ENCODE peak calls at places on chromosomes 1 and 21, in four cellular contexts. R, N, B and V are unnamed samples.

GRCh38 chr1:214281902-214282695 is 1.1 kb downstream of the SMYD2 start:
- DNase-seq in R (peak; percentile 56), N (no peak), B (peak; percentile 49), V (no peak)

GRCh38 chr1:109304221-109304915 is 2.4 kb downstream of the MYBPHL start:
- DNase-seq in N (no peak), R (no peak), B (no peak), V (no peak)

GRCh38 chr1:87474098-87474497 is 145.4 kb downstream of the LMO4 start:
- DNase-seq in B (no peak), R (no peak), N (no peak), V (no peak)

GRCh38 chr1:227280836-227281235 is 37.5 kb downstream of the CDC42BPA start:
- DNase-seq in N (no peak), R (no peak), B (no peak), V (no peak)

GRCh38 chr1:245177071-245177900 is 22.5 kb downstream of the KIF26B start:
- DNase-seq in B (no peak), R (no peak), N (no peak), V (no peak)

GRCh38 chr21:39447264-39447663 is 1.7 kb upstream of the LCA5L start:
- DNase-seq in B (no peak), R (no peak), N (no peak), V (no peak)

GRCh38 chr1:167431261-167431908 is 86.9 kb downstream of the CD247 start:
- DNase-seq in N (no peak), B (peak; percentile 6), R (peak; percentile 47), V (no peak)

GRCh38 chr1:184489908-184490307 is 103.1 kb downstream of the C1orf21 start:
- DNase-seq in R (no peak), B (no peak), N (no peak), V (no peak)

GRCh38 chr21:45972716-45973474 is 8.7 kb upstream of the COL6A1 start:
- DNase-seq in R (no peak), B (no peak), N (no peak), V (no peak)

GRCh38 chr21:16579538-16579937 is 849.8 kb downstream of the USP25 start:
- DNase-seq in R (no peak), B (no peak), N (no peak), V (no peak)

GRCh38 chr1:12597792-12598191 is 20.2 kb downstream of the DHRS3 start:
- DNase-seq in R (no peak), B (no peak), N (no peak), V (no peak)

GRCh38 chr1:22814176-22815042 is 103.8 kb downstream of the EPHB2 start:
- DNase-seq in R (no peak), N (no peak), B (no peak), V (no peak)

GRCh38 chr1:8482844-8483436 is 165.0 kb downstream of the SLC45A1 start:
- DNase-seq in R (no peak), N (no peak), B (no peak), V (no peak)

GRCh38 chr21:27104749-27105439 is 138.0 kb upstream of the ADAMTS5 start:
- DNase-seq in B (no peak), N (no peak), R (no peak), V (no peak)

GRCh38 chr1:169680377-169681019 is 30.9 kb downstream of the SELL start:
- DNase-seq in R (no peak), N (peak; percentile 73), B (no peak), V (no peak)

GRCh38 chr21:34807146-34807880 is 138.5 kb downstream of the CLIC6 start:
- DNase-seq in N (no peak), R (no peak), B (no peak), V (no peak)

GRCh38 chr1:41955461-41956159 is 36.9 kb upstream of the HIVEP3 start:
- DNase-seq in B (no peak), N (peak; percentile 87), R (no peak), V (peak; percentile 26)

GRCh38 chr1:188986751-188987417 is 1490.8 kb downstream of the BRINP3 start:
- DNase-seq in R (no peak), N (no peak), B (no peak), V (no peak)

DNA sequence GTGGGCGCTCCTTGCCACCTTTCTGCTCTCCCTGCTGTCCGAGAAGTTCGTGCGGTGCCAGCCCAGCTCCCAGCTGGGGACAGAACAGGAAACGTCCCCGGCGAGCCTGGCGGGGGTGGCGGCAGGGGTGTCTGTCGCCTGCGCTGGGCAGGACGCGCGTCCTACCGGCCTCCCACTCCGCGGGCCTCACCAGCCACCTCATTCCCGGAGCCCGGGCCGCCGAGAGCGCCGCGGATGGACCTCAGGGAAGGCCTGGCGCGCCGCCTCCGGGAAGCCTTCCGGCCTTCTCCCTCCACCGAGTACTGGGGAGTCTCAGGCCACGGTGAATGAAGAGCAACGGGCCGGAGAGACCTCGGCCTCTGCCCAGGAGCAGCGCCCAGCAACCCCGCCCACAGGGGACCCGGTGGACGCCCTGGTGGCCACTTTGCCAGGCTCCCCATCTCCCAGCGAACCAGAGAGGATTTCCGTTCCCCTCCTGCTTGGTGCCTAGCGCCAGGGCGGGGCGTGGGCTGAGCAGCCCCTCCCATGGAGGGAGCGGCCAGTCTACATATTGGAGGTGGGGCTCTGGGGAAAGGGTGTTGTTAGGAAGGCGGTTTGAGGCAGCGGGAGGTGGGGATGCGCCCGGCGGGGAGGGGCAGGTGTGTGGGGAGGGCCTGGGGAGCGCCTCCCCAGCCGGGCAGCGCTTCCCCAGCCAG is 9.5 kb upstream of the TNFRSF14 start:
- DNase-seq in N (peak; percentile 82), B (peak; percentile 92), R (peak; percentile 75), V (peak; percentile 80)
- TF ChIP-seq BHLHE40 in N (no peak), B (no peak), R (no peak), V (no peak)

DNA sequence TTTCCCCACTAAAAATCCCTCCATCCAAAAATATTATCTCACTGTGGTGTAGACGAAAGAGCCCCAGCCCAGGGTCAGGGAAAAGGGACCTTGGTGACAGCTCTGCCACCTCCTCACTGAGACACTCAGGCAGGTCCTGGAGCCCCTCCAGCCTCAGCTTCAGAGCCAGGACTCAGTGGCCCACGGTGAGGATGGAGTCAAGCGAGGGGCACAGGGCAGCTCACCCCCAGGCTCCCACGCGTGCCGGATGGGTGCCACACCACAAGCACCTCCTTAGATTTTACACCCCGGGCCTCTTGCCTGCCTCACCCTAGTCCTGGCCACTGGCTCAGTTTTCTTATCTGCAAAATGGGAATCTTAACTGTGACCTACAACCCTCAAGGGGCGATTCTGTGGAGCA is 131.5 kb upstream of the RUNX3 start:
- DNase-seq in R (no peak), N (no peak), B (no peak), V (no peak)
- TF ChIP-seq FOXM1 in R (no peak), N (no peak), B (no peak), V (no peak)

GRCh38 chr21:25334046-25334730 is 273.1 kb downstream of the MRPL39 start:
- DNase-seq in B (no peak), R (no peak), N (no peak), V (no peak)

GRCh38 chr21:25330266-25330665 is 277.0 kb downstream of the MRPL39 start:
- DNase-seq in B (no peak), R (no peak), N (no peak), V (no peak)

GRCh38 chr21:25331286-25331685 is 276.0 kb downstream of the MRPL39 start:
- DNase-seq in N (no peak), B (no peak), R (no peak), V (no peak)

GRCh38 chr21:25324666-25325065 is 282.6 kb downstream of the MRPL39 start:
- DNase-seq in B (no peak), N (no peak), R (no peak), V (no peak)

DNA sequence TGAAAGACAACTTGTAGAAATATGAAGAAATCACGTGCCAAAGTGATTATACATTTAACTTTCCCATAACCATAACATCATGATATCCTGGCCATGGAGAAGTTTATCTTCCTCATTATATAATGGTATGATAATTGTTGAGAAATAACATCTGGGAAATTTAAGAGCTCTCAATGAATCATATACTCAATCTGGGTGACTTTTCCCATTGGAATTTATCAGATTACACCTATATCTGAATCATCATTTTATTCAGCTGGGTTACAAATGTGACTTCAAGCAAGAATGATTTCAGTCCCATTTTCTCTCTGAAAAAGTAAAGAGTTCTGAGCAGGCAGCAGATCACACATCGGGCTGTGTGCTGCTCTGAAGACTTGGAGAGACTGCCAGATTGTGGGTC is 278.1 kb downstream of the MRPL39 start:
- DNase-seq in B (no peak), R (no peak), N (no peak), V (no peak)
- TF ChIP-seq TARDBP in B (no peak), R (no peak), N (no peak), V (no peak)

DNA sequence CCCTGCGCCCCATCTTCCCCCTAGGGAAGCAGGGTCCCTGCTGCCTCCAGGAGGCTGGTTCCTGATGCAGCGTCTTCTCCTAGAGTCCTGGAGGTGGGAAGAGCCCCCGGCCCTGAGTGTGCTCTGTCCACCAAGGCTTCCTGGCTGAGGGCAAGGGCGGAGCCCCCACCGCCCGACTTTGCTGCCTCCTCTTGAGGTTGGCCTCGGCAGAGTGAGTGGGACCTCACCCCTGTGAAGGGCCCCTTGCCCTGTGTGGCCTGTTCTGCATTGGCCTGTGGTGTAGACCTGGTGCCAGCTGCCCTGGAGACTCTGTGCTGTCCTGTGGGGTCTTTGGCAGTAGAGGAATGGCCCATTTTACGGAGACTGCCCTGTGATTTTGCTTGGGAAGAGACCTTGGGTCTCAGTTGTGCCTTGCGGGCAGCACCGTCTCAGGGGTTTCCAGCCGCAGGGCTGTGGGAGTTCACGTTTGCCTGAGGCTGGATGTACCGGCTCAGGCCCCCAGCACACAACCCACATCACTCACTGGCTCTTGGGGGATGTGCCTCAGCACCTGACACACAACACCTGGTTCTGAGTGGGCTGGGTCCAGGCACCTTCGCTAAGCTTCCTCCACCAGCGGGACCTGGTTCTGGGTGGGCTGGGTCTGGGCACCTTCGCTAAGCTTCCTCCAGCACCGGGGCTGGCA is 73.6 kb downstream of the SKI start:
- DNase-seq in R (no peak), B (no peak), N (no peak), V (no peak)
- TF ChIP-seq BHLHE40 in R (no peak), B (no peak), N (no peak), V (no peak)

DNA sequence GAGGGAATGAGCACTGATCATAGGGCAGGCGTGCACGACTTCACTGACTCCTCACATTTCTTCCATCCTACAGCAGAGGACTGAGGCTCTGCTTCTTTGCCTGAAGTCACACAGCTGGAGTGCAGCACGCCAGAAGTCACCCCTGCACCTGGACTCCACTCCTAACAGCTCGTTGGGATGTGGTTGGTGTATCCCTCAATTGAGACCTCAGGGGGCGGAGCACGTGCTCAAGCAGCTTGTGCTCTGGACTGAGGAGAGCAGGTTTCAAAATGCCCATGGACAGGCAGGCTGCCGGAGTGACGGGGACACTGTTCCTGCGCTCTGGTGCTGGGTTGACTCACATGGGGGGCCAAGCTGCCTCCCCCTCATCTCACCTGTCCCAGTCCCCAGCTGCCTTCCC is 13.9 kb downstream of the CHIT1 start:
- DNase-seq in R (no peak), B (no peak), N (no peak), V (no peak)
- TF ChIP-seq FOXM1 in R (no peak), B (no peak), N (no peak), V (no peak)

DNA sequence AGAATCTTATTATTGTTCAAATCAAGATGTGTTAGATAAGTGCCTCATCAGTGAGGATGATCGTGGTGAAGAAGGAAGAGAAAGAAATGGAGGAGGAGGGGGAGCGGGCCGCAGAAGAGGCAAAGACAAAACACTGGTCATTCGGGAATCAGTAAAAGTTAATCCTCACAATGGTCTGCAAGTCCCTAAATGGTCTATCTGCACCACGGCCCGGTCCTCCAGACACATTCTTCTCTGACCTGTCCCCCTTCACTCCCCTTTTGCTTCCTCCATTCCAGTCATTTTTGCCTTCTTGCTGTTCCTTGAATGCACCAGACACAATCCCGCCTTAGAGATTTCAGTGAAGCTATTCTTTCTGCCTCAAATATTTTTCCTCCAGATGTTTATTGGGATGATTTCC is 240.1 kb upstream of the ADGRL2 start:
- DNase-seq in N (no peak), R (no peak), B (no peak), V (no peak)
- TF ChIP-seq TARDBP in N (no peak), R (no peak), B (no peak), V (no peak)

GRCh38 chr1:24903011-24903461 is 27.0 kb downstream of the RUNX3 start:
- DNase-seq in B (no peak), N (no peak), R (no peak), V (no peak)
- TF ChIP-seq BHLHE40 in B (no peak), N (peak; percentile 63), R (no peak), V (no peak)